ENCODE peak calls at places on chromosomes 6 and 20, in six cellular contexts. F is heart left ventricle, R is mammary epithelial cell, K is keratinocyte, O is GM23248, M is osteoblast. G is an unnamed sample.

GRCh38 chr6:42020967-42021366 is 29.4 kb upstream of the TAF8 start:
- DNase-seq in M (no peak), K (no peak), F (no peak), R (no peak), O (no peak), G (no peak)

GRCh38 chr6:111727798-111728197 is 122.1 kb upstream of the TRAF3IP2 start:
- DNase-seq in R (no peak), F (no peak), O (peak), K (no peak), M (no peak), G (no peak)

GRCh38 chr6:41917528-41917927 is 3.4 kb downstream of the MED20 start:
- DNase-seq in M (peak), O (peak), R (peak), K (peak), F (no peak), G (peak)

GRCh38 chr6:29071831-29072723 is 15.0 kb downstream of the OR2B3 start:
- DNase-seq in R (peak), F (no peak), O (peak), M (peak), K (no peak), G (peak)

GRCh38 chr20:56860413-56860812 is 231.3 kb downstream of the TFAP2C start:
- DNase-seq in F (no peak), K (no peak), O (peak), M (no peak), R (no peak), G (no peak)

GRCh38 chr6:46491789-46492547 is 719 bp upstream of the RCAN2 start:
- DNase-seq in R (peak), K (no peak), F (peak), M (peak), O (peak), G (peak)

GRCh38 chr6:12845224-12846004 is 128.8 kb downstream of the PHACTR1 start:
- DNase-seq in O (no peak), M (no peak), F (no peak), R (no peak), K (no peak), G (no peak)

GRCh38 chr20:38112249-38112942 is 52.7 kb downstream of the TGM2 start:
- DNase-seq in F (no peak), M (no peak), K (no peak), R (no peak), O (no peak), G (no peak)

GRCh38 chr6:154435400-154435945 is 75.0 kb downstream of the CNKSR3 start:
- DNase-seq in K (no peak), O (no peak), R (no peak), M (no peak), F (no peak), G (no peak)

GRCh38 chr6:25302156-25302555 is 23.0 kb downstream of the CARMIL1 start:
- DNase-seq in R (no peak), O (no peak), F (no peak), M (no peak), K (no peak), G (no peak)
- H3K4me3 ChIP-seq in R (no peak), O (no peak), F (no peak), M (no peak), K (no peak), G (no peak)

GRCh38 chr6:30614843-30615218 is 2.2 kb downstream of the PPP1R10 start:
- DNase-seq in R (peak), M (peak), F (peak), O (peak), K (peak), G (peak)

GRCh38 chr6:30614044-30614842 is 2.8 kb downstream of the PPP1R10 start:
- DNase-seq in O (no peak), R (no peak), M (no peak), K (no peak), F (no peak), G (no peak)

GRCh38 chr6:30615958-30616810 is 859 bp downstream of the PPP1R10 start:
- DNase-seq in M (no peak), R (no peak), F (no peak), O (peak), K (no peak), G (no peak)

GRCh38 chr6:30616811-30617564 is at the start of gene PPP1R10:
- DNase-seq in F (peak), O (peak), M (peak), R (peak), K (peak), G (peak)

GRCh38 chr6:30615219-30615957 is 1.7 kb downstream of the PPP1R10 start:
- DNase-seq in M (no peak), F (peak), R (peak), K (no peak), O (peak), G (peak)
- H3K4me3 ChIP-seq in M (peak), F (peak), R (peak), K (peak), O (peak), G (peak)

DNA sequence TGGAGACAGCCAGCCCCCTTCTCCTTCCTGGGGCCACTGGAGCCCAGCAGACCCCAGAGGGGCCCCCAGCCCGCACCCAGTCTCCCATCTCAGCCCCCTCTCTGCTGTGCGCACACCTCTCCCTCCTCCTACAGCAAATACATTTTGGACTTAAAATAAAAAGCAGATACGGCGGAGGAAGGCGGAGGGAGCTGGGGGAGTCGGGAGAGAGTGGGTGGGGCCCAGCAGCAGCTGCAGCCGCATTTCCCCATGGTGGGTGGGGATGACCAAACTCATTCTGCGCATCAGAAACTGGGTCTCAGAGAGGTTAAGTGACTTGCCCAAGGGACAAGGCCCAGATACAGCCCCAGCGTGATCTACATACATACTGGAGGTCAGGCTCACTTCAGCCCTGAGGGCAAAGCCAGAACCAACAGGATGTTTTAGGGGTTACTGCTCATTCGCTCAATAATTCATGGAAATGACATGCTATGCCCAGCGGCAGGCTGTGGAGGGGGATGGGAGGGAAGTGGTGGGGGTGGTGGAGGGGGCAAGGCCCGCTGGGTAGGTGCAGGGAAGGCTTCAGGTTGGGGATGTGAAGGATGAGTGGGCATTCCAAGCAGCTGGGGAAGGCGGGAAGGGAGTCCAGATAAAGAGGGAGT is 30.8 kb downstream of the DLGAP4 start:
- DNase-seq in F (no peak), K (no peak), O (no peak), M (peak), R (no peak), G (no peak)
- H3K4me3 ChIP-seq in F (no peak), K (no peak), O (no peak), M (no peak), R (no peak), G (no peak)

DNA sequence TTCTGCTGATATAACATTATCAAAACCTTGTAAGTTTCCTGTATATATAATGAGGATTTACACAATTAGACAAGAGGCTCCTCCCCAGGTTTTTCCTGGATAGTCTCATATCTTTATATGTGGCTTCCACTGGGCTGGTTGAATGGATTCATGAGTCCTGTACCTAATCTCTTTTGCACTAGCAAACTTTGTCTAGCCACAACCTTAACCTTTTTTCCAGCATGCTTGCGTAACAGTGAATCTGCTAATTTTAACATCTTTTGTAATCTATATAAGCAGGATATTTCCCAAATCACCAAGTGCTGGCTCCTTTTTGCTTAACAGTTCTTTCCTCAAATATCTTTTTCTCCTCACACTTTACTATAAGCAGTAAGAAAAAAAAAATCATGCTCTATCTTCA is 153.6 kb downstream of the COL21A1 start:
- DNase-seq in O (no peak), F (no peak), M (no peak), R (no peak), K (no peak), G (no peak)
- H3K4me3 ChIP-seq in O (no peak), F (no peak), M (no peak), R (no peak), K (no peak), G (no peak)

DNA sequence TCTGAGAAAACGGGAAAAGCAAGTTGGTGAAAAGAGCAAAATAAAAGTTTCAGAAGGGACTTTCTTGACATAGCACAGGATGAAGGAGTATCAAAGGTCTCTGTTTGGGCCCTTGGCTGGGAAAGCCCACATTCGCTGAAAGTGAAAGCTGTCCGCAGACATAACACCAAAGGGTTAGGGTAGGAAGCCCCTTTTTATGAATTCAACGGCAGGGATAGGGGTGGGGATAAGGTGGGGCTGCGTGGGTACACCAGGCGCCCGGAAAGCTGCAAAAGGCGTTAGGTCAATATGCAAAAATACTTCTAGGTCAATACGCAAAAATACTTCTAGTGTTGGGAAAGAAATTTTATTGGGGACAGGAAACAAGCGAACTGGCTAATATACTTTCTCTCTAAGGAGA is 135.1 kb downstream of the OR2B2 start:
- DNase-seq in K (no peak), F (no peak), O (no peak), M (no peak), R (no peak), G (no peak)
- H3K4me3 ChIP-seq in K (no peak), F (no peak), O (no peak), M (no peak), R (no peak), G (no peak)

GRCh38 chr20:23657202-23657601 is 19.4 kb upstream of the CST3 start:
- DNase-seq in F (no peak), R (no peak), O (no peak), M (no peak), K (no peak), G (no peak)

GRCh38 chr20:23658336-23658735 is 20.6 kb upstream of the CST3 start:
- DNase-seq in F (no peak), K (no peak), R (no peak), M (no peak), O (peak), G (no peak)

GRCh38 chr20:23655551-23656211 is 17.9 kb upstream of the CST3 start:
- DNase-seq in M (peak), R (no peak), K (no peak), O (peak), F (peak), G (no peak)

GRCh38 chr20:23654722-23655121 is 17.0 kb upstream of the CST3 start:
- DNase-seq in O (no peak), K (no peak), M (no peak), R (no peak), F (no peak), G (no peak)

DNA sequence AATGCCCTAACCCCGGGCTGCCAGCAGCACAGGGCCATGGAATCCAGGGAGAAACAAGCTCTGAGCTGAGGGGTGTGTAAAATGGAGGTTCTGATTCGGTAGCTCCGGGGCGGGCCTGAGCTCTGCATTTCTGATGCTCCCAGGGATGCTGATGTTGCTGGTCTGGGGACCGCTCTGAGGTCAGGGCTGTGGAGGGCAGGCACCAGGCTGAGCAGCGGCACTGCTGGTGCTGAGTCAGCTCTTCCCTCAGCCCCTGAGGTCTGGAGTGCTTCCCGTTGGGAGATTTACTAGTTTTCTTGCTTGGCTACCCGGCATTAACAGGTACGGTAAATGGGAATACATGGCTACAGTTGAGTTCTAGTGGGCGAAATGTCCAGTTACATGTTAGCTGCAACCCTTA is 18.6 kb upstream of the CST3 start:
- DNase-seq in F (peak), R (no peak), O (no peak), K (no peak), M (no peak), G (no peak)
- H3K4me3 ChIP-seq in F (no peak), R (no peak), O (no peak), K (no peak), M (no peak), G (no peak)

DNA sequence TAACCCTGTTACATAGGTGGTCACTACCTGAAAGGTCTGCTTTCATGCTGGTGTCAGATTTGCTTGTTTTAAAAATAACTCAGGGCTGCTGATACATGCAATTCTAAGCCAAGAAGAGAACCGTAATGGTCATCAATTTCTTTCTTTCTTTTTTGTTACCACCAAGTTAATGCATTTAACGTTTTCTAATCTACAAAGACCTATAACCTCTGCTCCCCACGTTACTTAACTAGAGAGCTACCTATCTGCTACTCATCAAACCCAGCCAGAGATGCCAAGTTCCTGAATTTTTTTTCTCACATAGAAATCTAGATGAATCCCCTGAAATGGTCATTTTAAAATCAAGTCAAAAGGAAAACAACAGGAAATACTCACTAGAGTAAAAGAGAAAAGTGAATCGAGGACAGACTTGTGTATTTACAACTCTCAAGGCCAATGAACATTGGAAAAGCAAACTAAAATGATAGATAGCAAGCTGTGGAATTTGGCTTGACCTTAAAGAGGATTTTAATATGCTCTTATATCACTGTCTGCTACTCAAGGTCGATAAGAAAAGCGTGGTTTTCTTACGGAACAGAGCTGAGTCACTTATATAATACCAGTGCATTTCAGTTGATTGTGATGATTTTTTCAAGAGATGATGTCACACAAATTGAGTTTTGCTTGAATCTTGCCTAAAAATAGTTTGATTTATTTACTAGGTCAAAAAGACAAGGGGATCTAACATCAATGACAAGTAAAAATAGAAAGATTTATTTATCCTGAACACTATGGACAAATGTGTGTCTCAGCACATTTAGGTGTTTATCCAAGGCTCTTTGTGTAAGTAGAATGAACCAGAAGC is 67.9 kb downstream of the SGK1 start:
- DNase-seq in O (peak), F (no peak), M (no peak), R (no peak), K (no peak), G (peak)
- H3K4me3 ChIP-seq in O (no peak), F (no peak), M (peak), R (no peak), K (no peak), G (no peak)

DNA sequence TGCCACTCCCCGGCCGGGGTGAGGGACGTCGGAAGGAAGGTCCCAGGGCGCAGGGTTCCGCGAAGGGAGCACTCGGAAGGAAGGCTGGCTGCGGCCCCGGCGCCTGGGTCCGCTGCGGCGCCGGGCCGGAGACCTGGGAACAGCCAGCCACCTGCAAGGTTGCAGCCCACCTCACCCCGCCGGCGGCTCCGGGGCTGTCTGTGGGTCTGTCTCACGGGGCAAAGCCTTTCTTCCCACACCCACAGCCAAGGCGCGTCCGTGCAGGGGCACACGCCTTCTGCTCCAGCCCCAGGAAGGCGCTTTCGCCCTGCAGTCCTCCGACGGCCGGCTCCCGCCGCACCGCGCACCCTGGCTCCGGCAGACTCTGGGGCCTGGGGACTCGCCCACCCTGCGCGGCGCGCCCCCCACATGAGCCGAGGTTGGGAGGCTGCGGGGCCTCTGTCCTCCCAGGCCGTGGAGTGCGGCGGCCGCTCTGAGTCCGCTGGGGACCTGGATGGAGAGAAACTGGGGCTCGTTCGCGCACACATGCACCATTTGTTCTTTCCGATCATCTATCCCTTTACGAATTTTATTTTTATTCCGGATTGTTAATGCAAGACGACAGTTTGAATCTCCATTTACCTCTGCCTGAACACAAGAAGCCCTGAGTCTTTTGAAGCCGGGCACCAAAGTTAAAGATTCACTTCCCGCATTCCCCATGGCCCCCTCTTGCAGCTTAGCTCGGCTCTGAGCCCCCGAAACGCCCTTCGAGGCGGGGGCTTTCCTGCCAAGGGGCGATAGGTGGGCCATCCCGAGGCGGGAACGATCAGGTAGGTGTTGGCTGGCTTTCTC is 4.5 kb upstream of the FOXC1 start:
- DNase-seq in R (no peak), O (peak), M (peak), K (no peak), F (no peak), G (no peak)
- H3K4me3 ChIP-seq in R (no peak), O (peak), M (peak), K (peak), F (peak), G (no peak)

GRCh38 chr6:2640551-2640950 is 110.2 kb downstream of the MYLK4 start:
- DNase-seq in M (peak), R (no peak), K (no peak), F (no peak), O (no peak), G (no peak)
- H3K4me3 ChIP-seq in M (no peak), R (no peak), K (no peak), F (no peak), O (no peak), G (no peak)